ENCODE peak calls at places on chromosome 14, in four cellular contexts. H is left cardiac atrium, L is osteocyte, T is neural crest cell. G is an unnamed sample.

GRCh38 chr14:25431211-25432076 is 381.5 kb upstream of the STXBP6 start:
- DNase-seq in H (no peak), L (no peak), T (peak), G (peak)

GRCh38 chr14:82403972-82404371 is 870.3 kb upstream of the SEL1L start:
- DNase-seq in H (no peak), L (no peak), T (no peak), G (no peak)

GRCh38 chr14:20690848-20691640 is 2.5 kb downstream of the ANG start:
- DNase-seq in H (no peak), L (no peak), T (peak), G (no peak)

GRCh38 chr14:24965934-24966593 is 83.9 kb downstream of the STXBP6 start:
- DNase-seq in H (peak), L (no peak), T (no peak), G (no peak)

GRCh38 chr14:88551094-88551870 is 3.5 kb downstream of the PTPN21 start:
- DNase-seq in H (peak), L (peak), T (peak), G (peak)

GRCh38 chr14:72884386-72884785 is 9.5 kb downstream of the DPF3 start:
- DNase-seq in H (no peak), L (no peak), T (no peak), G (no peak)

GRCh38 chr14:50055461-50056228 is 60.7 kb downstream of the VCPKMT start:
- DNase-seq in H (no peak), L (no peak), T (no peak), G (no peak)

GRCh38 chr14:83004456-83005006 is 1470.9 kb upstream of the SEL1L start:
- DNase-seq in H (no peak), L (no peak), T (no peak), G (no peak)

GRCh38 chr14:55237999-55238680 is 33.1 kb upstream of the FBXO34 start:
- DNase-seq in H (no peak), L (no peak), T (no peak), G (no peak)

GRCh38 chr14:99740411-99740810 is 52.8 kb upstream of the EML1 start:
- DNase-seq in H (no peak), L (no peak), T (no peak), G (no peak)

GRCh38 chr14:90567991-90568390 is 171.2 kb downstream of the CALM1 start:
- DNase-seq in H (no peak), L (no peak), T (no peak), G (no peak)

GRCh38 chr14:54759982-54760585 is 142.5 kb downstream of the GCH1 start:
- DNase-seq in H (no peak), L (no peak), T (no peak), G (no peak)

GRCh38 chr14:74515891-74516412 is 22.4 kb downstream of the ISCA2 start:
- DNase-seq in H (no peak), L (no peak), T (no peak), G (no peak)

GRCh38 chr14:96275182-96276112 is 19.4 kb downstream of the BDKRB1 start:
- DNase-seq in H (peak), L (peak), T (peak), G (peak)

GRCh38 chr14:94129758-94130414 is 482 bp upstream of the IFI27L2 start:
- DNase-seq in H (peak), L (peak), T (peak), G (peak)

GRCh38 chr14:55731881-55732498 is 152.0 kb downstream of the KTN1 start:
- DNase-seq in H (no peak), L (no peak), T (peak), G (peak)

GRCh38 chr14:81710232-81710845 is 176.7 kb upstream of the SEL1L start:
- DNase-seq in H (no peak), L (no peak), T (peak), G (no peak)

GRCh38 chr14:101627913-101628257 is 66.6 kb downstream of the DIO3 start:
- DNase-seq in H (no peak), L (no peak), T (no peak), G (no peak)

GRCh38 chr14:95725685-95726336 is 11.9 kb upstream of the TCL1A start:
- DNase-seq in H (no peak), L (no peak), T (no peak), G (no peak)

GRCh38 chr14:65555358-65555757 is 142.8 kb downstream of the FUT8 start:
- DNase-seq in H (no peak), L (no peak), T (no peak), G (no peak)

GRCh38 chr14:38184132-38184531 is 23.6 kb upstream of the SSTR1 start:
- DNase-seq in H (no peak), L (no peak), T (no peak), G (no peak)

GRCh38 chr14:61399365-61399764 is 78.0 kb downstream of the PRKCH start:
- DNase-seq in H (no peak), L (no peak), T (no peak), G (no peak)

GRCh38 chr14:91614187-91614586 is 104.1 kb upstream of the PPP4R3A start:
- DNase-seq in H (no peak), L (no peak), T (no peak), G (no peak)

GRCh38 chr14:94517248-94517640 is 8.0 kb upstream of the SERPINA12 start:
- DNase-seq in H (no peak), L (peak), T (no peak), G (no peak)

GRCh38 chr14:50045039-50045711 is 71.2 kb downstream of the VCPKMT start:
- DNase-seq in H (peak), L (no peak), T (no peak), G (no peak)

GRCh38 chr14:68089146-68089715 is 269.7 kb downstream of the RAD51B start:
- DNase-seq in H (no peak), L (no peak), T (no peak), G (no peak)

GRCh38 chr14:102540310-102541028 is 30.9 kb upstream of the ANKRD9 start:
- DNase-seq in H (no peak), L (peak), T (no peak), G (no peak)

GRCh38 chr14:37491076-37491475 is 104.0 kb downstream of the FOXA1 start:
- DNase-seq in H (no peak), L (no peak), T (no peak), G (no peak)

GRCh38 chr14:66508846-66509621 is 1.1 kb downstream of the GPHN start:
- DNase-seq in H (peak), L (peak), T (peak), G (peak)

GRCh38 chr14:73223049-73223448 is 14.3 kb upstream of the PAPLN start:
- DNase-seq in H (no peak), L (no peak), T (no peak), G (no peak)

GRCh38 chr14:75861161-75861621 is 120.6 kb downstream of the TGFB3 start:
- DNase-seq in H (no peak), L (no peak), T (no peak), G (no peak)

GRCh38 chr14:55749946-55750345 is 169.9 kb downstream of the KTN1 start:
- DNase-seq in H (no peak), L (no peak), T (no peak), G (no peak)

GRCh38 chr14:101073598-101073965 is 170.1 kb upstream of the RTL1 start:
- DNase-seq in H (no peak), L (no peak), T (no peak), G (no peak)

GRCh38 chr14:34190746-34191145 is 239.9 kb upstream of the EGLN3 start:
- DNase-seq in H (no peak), L (no peak), T (no peak), G (no peak)

GRCh38 chr14:58912799-58913432 is 275.2 kb downstream of the DACT1 start:
- DNase-seq in H (no peak), L (no peak), T (no peak), G (no peak)

GRCh38 chr14:77574446-77575125 is 41.9 kb downstream of the SPTLC2 start:
- DNase-seq in H (no peak), L (no peak), T (no peak), G (no peak)

GRCh38 chr14:65496178-65496993 is 83.9 kb downstream of the FUT8 start:
- DNase-seq in H (no peak), L (no peak), T (no peak), G (no peak)

GRCh38 chr14:30799933-30800332 is 74.4 kb upstream of the COCH start:
- DNase-seq in H (no peak), L (no peak), T (no peak), G (no peak)

GRCh38 chr14:59638885-59639284 is 62.3 kb upstream of the CCDC175 start:
- DNase-seq in H (no peak), L (no peak), T (no peak), G (no peak)

G was measured in glutamatergic neuron.